ENCODE peak calls at places on chromosomes 5 and 9, in seven cellular contexts. U is H9, V is H1, S is IMR-90, Z is mesendoderm, B is trophoblast cell, M is mesenchymal stem cell. H is an unnamed sample.

GRCh38 chr9:96448546-96449170 is 1.3 kb upstream of the HABP4 start:
- DNase-seq in U (no peak), V (no peak), S (no peak), Z (no peak), B (no peak), M (no peak), H (no peak)

GRCh38 chr9:78707481-78707977 is 410.6 kb downstream of the PSAT1 start:
- DNase-seq in U (no peak), V (no peak), S (peak; percentile 74), Z (no peak), B (peak; percentile 39), M (peak; percentile 35), H (no peak)

GRCh38 chr5:158848634-158849033 is 251.1 kb downstream of the EBF1 start:
- DNase-seq in U (no peak), V (no peak), S (no peak), Z (no peak), B (no peak), M (no peak), H (no peak)

GRCh38 chr9:87140605-87141109 is 193.4 kb upstream of the GAS1 start:
- DNase-seq in U (no peak), V (no peak), S (no peak), Z (no peak), B (no peak), M (no peak), H (no peak)

GRCh38 chr9:89814340-89815040 is 209.7 kb downstream of the GADD45G start:
- DNase-seq in U (no peak), V (no peak), S (peak; percentile 3), Z (no peak), B (peak; percentile 24), M (peak; percentile 81), H (no peak)

GRCh38 chr9:120856700-120857099 is 14.0 kb upstream of the PSMD5 start:
- DNase-seq in U (no peak), V (no peak), S (no peak), Z (no peak), B (no peak), M (no peak), H (no peak)

GRCh38 chr5:64666058-64666457 is 24.2 kb upstream of the SHISAL2B start:
- DNase-seq in U (no peak), V (no peak), S (peak; percentile 93), Z (peak; percentile 82), B (peak; percentile 56), M (peak; percentile 85), H (no peak)

GRCh38 chr9:117178596-117179111 is 236.2 kb downstream of the ASTN2 start:
- DNase-seq in U (no peak), V (no peak), S (peak; percentile 59), Z (no peak), B (no peak), M (no peak), H (no peak)

GRCh38 chr5:43336159-43336558 is 22.9 kb upstream of the HMGCS1 start:
- DNase-seq in U (no peak), V (no peak), S (no peak), Z (no peak), B (peak; percentile 36), M (no peak), H (no peak)

GRCh38 chr5:43332401-43332800 is 19.2 kb upstream of the HMGCS1 start:
- DNase-seq in U (no peak), V (no peak), S (no peak), Z (no peak), B (peak; percentile 36), M (no peak), H (no peak)

GRCh38 chr5:43338856-43339255 is 25.6 kb upstream of the HMGCS1 start:
- DNase-seq in U (no peak), V (no peak), S (no peak), Z (no peak), B (no peak), M (no peak), H (no peak)

DNA sequence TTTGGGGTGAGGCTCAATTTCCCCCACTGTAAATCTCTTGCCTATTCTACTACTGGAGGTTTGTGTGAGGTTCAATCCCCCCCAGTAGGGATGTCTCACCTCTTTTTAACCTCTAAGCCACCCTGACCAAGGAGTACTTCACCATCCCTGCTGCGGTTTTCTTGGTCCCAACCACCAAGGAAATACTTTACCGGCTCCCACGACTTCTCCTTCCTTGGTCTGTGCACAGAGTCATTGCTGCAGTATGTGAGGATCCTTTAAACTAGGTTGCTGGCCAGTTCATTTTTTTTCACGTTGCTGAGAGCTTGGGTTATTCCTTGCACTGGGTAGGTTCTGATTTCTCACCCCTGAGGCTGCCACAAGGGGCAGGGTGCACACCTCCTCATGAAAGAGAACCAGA is 22.5 kb upstream of the HMGCS1 start:
- DNase-seq in U (no peak), V (no peak), S (no peak), Z (no peak), B (no peak), M (no peak), H (no peak)
- H3K4ac ChIP-seq in U (no peak overlapping the region), V (no peak overlapping the region), S (no peak overlapping the region), Z (no peak overlapping the region), B (no peak overlapping the region), M (no peak overlapping the region), H (no peak overlapping the region)

DNA sequence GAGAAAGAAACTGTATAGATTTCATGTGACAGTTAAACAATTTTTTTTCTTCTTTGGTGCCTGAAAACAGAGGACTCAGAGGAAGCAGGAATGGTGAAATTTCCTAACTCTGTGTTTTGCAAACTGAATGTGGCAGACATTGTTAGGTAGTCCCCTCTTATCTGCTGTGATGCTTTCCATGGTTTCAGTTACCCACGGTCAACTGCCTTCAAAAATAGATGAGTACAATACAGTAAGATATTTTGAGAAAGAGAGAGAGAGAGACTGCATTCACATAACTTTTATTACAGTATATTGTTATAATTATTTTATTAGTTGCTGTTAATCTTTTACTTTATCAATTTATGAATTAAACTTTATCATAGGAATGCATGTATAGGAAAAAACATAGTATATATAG is 627.2 kb downstream of the CCDC171 start:
- DNase-seq in U (no peak), V (no peak), S (no peak), Z (no peak), B (no peak), M (no peak), H (no peak)
- H3K4ac ChIP-seq in U (no peak overlapping the region), V (no peak overlapping the region), S (no peak overlapping the region), Z (no peak overlapping the region), B (no peak overlapping the region), M (no peak overlapping the region), H (no peak overlapping the region)

DNA sequence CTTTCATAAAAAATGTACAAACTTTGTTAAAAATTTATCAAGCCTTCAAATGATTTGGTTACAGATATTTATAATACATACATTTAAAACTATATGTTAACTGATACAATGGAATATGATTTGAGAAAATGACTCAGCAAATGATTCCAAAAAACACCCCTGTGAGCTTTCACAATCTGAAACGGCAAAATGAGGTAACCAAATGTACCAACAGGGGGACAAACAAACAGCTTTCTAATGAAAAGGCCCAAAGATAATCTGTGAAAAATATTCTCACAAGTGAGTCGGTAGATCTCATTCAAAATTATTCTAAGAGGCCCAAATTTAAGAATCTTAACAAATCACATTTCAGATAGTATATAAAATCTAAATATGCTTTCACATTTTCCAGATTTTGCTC is 63.6 kb downstream of the RNF38 start:
- DNase-seq in U (no peak), V (no peak), S (no peak), Z (no peak), B (no peak), M (no peak), H (no peak)
- H3K4ac ChIP-seq in U (no peak overlapping the region), V (no peak overlapping the region), S (no peak overlapping the region), Z (no peak overlapping the region), B (no peak overlapping the region), M (no peak overlapping the region), H (no peak overlapping the region)

GRCh38 chr5:31392061-31392460 is 139.8 kb downstream of the DROSHA start:
- DNase-seq in U (no peak), V (no peak), S (no peak), Z (no peak), B (no peak), M (no peak), H (no peak)

GRCh38 chr5:31396611-31397295 is 135.1 kb downstream of the DROSHA start:
- DNase-seq in U (no peak), V (no peak), S (no peak), Z (peak; percentile 57), B (peak; percentile 73), M (no peak), H (no peak)

GRCh38 chr5:31401691-31402090 is 130.2 kb downstream of the DROSHA start:
- DNase-seq in U (no peak), V (no peak), S (no peak), Z (no peak), B (peak; percentile 57), M (no peak), H (no peak)

GRCh38 chr5:31393126-31393525 is 138.8 kb downstream of the DROSHA start:
- DNase-seq in U (no peak), V (no peak), S (no peak), Z (no peak), B (peak; percentile 19), M (no peak), H (no peak)

DNA sequence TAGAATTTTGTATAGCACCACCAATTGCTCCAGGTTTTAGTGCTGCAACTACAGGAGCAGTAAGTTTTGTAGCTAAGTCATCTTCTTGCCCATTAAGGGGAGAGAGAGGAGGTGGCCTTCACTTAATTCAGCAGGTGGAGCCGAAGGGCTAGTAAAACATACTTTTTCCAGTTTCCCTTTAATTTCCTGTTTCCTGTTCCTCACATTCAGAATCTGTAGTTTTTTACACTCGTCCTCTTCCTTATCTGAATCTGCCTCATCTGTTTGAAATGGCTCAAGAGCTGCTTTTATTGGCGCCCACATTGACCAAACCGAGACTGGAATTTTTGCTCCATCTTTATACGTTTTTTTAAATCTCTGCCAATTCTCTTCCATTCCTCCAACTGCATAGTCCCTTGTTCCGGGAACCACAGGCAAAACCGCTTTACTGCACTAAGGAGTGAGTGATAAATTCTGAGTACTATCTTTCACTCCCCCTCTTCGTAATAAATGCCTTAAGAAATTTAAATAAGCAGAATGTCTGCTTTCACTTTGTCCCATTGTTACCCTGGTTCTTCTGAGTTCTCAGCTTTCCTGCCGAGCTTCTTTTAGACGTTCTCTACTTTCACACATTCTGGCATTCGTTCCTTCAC is 133.9 kb downstream of the DROSHA start:
- DNase-seq in U (no peak), V (no peak), S (no peak), Z (no peak), B (no peak), M (no peak), H (no peak)
- H3K4ac ChIP-seq in U (no peak overlapping the region), V (no peak overlapping the region), S (no peak overlapping the region), Z (no peak overlapping the region), B (no peak overlapping the region), M (no peak overlapping the region), H (no peak overlapping the region)

GRCh38 chr5:145704724-145705123 is 130.4 kb downstream of the PRELID2 start:
- DNase-seq in U (no peak), V (no peak), S (no peak), Z (no peak), B (no peak), M (no peak), H (no peak)

GRCh38 chr5:145711417-145711816 is 123.7 kb downstream of the PRELID2 start:
- DNase-seq in U (no peak), V (no peak), S (no peak), Z (no peak), B (no peak), M (no peak), H (no peak)

GRCh38 chr5:145712245-145712644 is 122.9 kb downstream of the PRELID2 start:
- DNase-seq in U (no peak), V (no peak), S (no peak), Z (no peak), B (no peak), M (no peak), H (no peak)

GRCh38 chr5:145708169-145708568 is 127.0 kb downstream of the PRELID2 start:
- DNase-seq in U (no peak), V (no peak), S (no peak), Z (no peak), B (no peak), M (no peak), H (no peak)
- H3K4ac ChIP-seq in U (no peak overlapping the region), V (no peak overlapping the region), S (no peak overlapping the region), Z (no peak overlapping the region), B (no peak overlapping the region), M (no peak overlapping the region), H (no peak overlapping the region)